ENCODE peak calls at places on chromosomes 12 and 14, in eight cellular contexts. F is CD8-positive, alpha-beta memory T cell; A is uterus; Q is left ventricle myocardium inferior; V is K562; R is heart right ventricle; H is MM.1S; K is spleen. L is an unnamed sample.

GRCh38 chr12:1847411-1847810 is 27.0 kb downstream of the LRTM2 start:
- DNase-seq in F (no peak), A (no peak), Q (no peak), V (no peak), R (no peak), H (no peak), K (no peak), L (no peak)

GRCh38 chr12:53413485-53414215 is 10.0 kb upstream of the AMHR2 start:
- DNase-seq in F (no peak), A (no peak), Q (no peak), V (peak; percentile 5), R (no peak), H (no peak), K (no peak), L (no peak)

GRCh38 chr12:25625146-25625545 is 72.1 kb upstream of the LMNTD1 start:
- DNase-seq in F (no peak), A (no peak), Q (no peak), V (no peak), R (no peak), H (no peak), K (no peak), L (no peak)

GRCh38 chr12:75599061-75599460 is 87.7 kb upstream of the KRR1 start:
- DNase-seq in F (no peak), A (no peak), Q (no peak), V (no peak), R (peak; percentile 6), H (no peak), K (no peak), L (no peak)

GRCh38 chr14:85528080-85528881 is 1.7 kb upstream of the FLRT2 start:
- DNase-seq in F (no peak), A (no peak), Q (no peak), V (no peak), R (no peak), H (no peak), K (no peak), L (no peak)

GRCh38 chr12:47216150-47216677 is 136.5 kb upstream of the AMIGO2 start:
- DNase-seq in F (peak; percentile 50), A (no peak), Q (peak; percentile 24), V (no peak), R (no peak), H (peak; percentile 92), K (peak; percentile 91), L (no peak)

GRCh38 chr14:80455031-80455430 is 243.7 kb upstream of the DIO2 start:
- DNase-seq in F (no peak), A (no peak), Q (no peak), V (no peak), R (no peak), H (no peak), K (no peak), L (no peak)

GRCh38 chr12:8033153-8034044 is 883 bp downstream of the FOXJ2 start:
- DNase-seq in F (peak; percentile 22), A (peak; percentile 81), Q (peak; percentile 57), V (peak; percentile 88), R (peak; percentile 71), H (peak; percentile 19), K (peak; percentile 79), L (no peak)

GRCh38 chr14:99055816-99056215 is 216.2 kb downstream of the BCL11B start:
- DNase-seq in F (peak; percentile 30), A (no peak), Q (no peak), V (no peak), R (no peak), H (no peak), K (no peak), L (no peak)

GRCh38 chr14:104224516-104225281 is 86.3 kb downstream of the KIF26A start:
- DNase-seq in F (no peak), A (no peak), Q (no peak), V (peak; percentile 46), R (no peak), H (no peak), K (peak; percentile 78), L (no peak)

GRCh38 chr14:89248430-89249295 is 168.4 kb downstream of the FOXN3 start:
- DNase-seq in F (no peak), A (no peak), Q (no peak), V (no peak), R (no peak), H (no peak), K (no peak), L (no peak)

GRCh38 chr12:59972941-59973340 is 377.1 kb downstream of the SLC16A7 start:
- DNase-seq in F (no peak), A (no peak), Q (no peak), V (no peak), R (no peak), H (no peak), K (no peak), L (no peak)

GRCh38 chr14:100587248-100587762 is at the start of gene BEGAIN:
- DNase-seq in F (no peak), A (no peak), Q (peak; percentile 3), V (peak; percentile 84), R (no peak), H (no peak), K (peak; percentile 40), L (no peak)

GRCh38 chr14:90816686-90817436 is 631 bp upstream of the TTC7B start:
- DNase-seq in F (no peak), A (peak; percentile 39), Q (no peak), V (no peak), R (no peak), H (no peak), K (no peak), L (peak; percentile 61)

GRCh38 chr14:90818715-90819114 is 2.5 kb upstream of the TTC7B start:
- DNase-seq in F (no peak), A (no peak), Q (no peak), V (no peak), R (no peak), H (no peak), K (no peak), L (no peak)

GRCh38 chr14:90815817-90816662 is at the start of gene TTC7B:
- DNase-seq in F (no peak), A (no peak), Q (peak; percentile 62), V (peak; percentile 81), R (no peak), H (peak; percentile 10), K (peak; percentile 88), L (peak; percentile 57)

GRCh38 chr14:90814806-90815566 is 1.2 kb downstream of the TTC7B start:
- DNase-seq in F (no peak), A (no peak), Q (no peak), V (no peak), R (no peak), H (no peak), K (no peak), L (no peak)

GRCh38 chr14:90815567-90815816 is 738 bp downstream of the TTC7B start:
- DNase-seq in F (no peak), A (no peak), Q (no peak), V (no peak), R (no peak), H (no peak), K (no peak), L (no peak)
- H3K4me3 ChIP-seq in F (no peak overlapping the region), A (peak overlapping the region; percentile 81), Q (peak overlapping the region; percentile 78), V (peak overlapping the region; percentile 65), R (peak overlapping the region; percentile 65), H (peak overlapping the region; percentile 57), K (peak overlapping the region; percentile 62), L (peak overlapping the region; percentile 89)

DNA sequence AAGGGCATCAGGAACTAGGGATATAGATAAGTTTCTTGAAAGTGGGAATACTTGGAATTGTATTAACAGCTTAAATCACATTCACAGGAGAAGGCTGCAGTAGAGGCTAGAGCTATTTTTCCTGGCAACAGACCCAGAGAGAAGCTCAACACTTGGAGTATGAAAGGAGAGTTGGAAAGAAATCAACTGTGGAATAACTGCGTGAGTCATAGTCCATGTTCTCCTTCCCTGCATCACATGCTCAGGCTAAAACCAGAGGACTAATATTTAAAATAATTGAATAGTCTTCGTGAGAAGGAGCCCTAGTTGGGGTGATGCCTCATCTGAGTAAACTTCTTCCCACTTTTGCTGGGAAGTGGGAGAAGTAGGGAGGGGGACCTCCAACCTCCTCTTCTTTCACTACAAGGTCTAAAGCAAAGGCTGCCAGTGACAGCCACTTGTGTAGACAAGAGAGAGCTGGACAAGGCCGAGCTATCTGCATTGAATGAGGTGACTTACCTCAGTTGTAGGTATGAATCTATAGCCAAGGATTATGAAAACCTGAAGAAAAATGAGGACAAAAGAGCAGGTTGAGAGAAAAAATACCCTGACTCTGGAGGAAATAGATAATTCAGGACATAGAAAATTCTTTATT is 32.7 kb downstream of the DYRK2 start:
- DNase-seq in F (no peak), A (peak; percentile 56), Q (no peak), V (no peak), R (peak; percentile 68), H (no peak), K (no peak), L (peak; percentile 40)
- H3K27ac ChIP-seq in F (no peak overlapping the region), A (peak overlapping the region; percentile 78), Q (peak overlapping the region; percentile 62), V (no peak overlapping the region), R (peak overlapping the region; percentile 77), H (no peak overlapping the region), K (no peak overlapping the region), L (peak overlapping the region; percentile 81)

DNA sequence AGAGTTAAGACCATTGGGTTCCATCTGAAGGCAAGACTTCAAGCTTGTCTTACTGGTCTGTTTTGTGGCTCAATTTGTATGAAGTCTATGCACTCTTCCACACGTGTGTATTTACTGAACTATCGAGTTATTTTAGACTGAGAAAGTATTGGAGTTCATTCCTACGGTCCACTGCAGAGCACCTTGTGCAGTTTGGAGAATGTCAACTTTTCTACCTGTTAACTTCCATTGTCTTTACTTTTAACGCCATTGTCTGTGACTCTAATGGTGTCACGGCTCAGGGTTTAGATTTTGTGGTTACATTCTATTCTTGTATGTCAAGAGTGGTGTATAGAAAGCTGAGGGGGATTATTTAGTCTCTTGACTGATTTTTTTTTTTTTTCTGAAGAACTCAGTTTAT is 3.8 kb downstream of the HIF1A start:
- DNase-seq in F (no peak), A (no peak), Q (no peak), V (no peak), R (no peak), H (no peak), K (no peak), L (no peak)
- H3K4me1 ChIP-seq in F (peaks cover 66% of the 10 kb centered on the region), A (no peaks in the 10 kb centered on the region), Q (peaks cover 88% of the 10 kb centered on the region), V (peaks cover 14% of the 10 kb centered on the region), R (peaks cover 74% of the 10 kb centered on the region), H (peaks cover 9% of the 10 kb centered on the region), K (peaks cover 30% of the 10 kb centered on the region), L (peaks cover 76% of the 10 kb centered on the region)

DNA sequence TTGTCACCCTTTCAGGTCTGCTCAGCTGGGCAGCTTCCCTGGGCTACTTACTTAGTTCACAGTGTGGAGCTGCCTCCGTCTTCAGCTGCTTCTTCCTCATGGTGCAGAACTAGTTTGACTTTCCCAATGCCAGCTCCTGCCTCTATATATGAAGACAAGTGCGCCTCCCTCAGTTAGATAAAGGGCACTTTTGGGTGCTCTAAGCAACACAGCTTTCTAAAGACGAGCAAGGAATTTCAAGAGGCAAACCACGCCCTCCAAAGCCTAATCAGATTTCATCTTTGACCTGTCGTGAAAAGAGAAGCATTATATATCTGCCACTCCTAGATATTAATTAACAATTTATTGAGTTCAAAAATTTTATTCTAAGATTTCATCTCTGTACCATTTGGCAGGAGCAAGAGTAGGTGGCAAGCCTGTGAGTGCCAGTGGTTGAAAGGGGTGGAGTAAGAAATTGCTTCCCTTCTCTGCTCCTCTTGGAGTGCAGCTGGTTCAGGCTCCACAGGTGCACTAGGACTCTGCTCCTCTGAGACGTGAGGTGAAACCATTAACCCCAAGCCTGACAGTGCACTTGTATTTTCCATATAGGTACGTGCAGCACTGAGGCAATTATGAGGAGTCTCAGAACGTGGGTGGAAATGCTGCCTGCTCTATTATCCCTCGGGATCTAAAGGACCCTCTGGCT is 2.1 kb upstream of the SLC11A2 start:
- DNase-seq in F (no peak), A (no peak), Q (no peak), V (peak; percentile 58), R (no peak), H (peak; percentile 57), K (no peak), L (no peak)
- H3K4me3 ChIP-seq in F (no peak overlapping the region), A (no peak overlapping the region), Q (no peak overlapping the region), V (no peak overlapping the region), R (no peak overlapping the region), H (no peak overlapping the region), K (no peak overlapping the region), L (no peak overlapping the region)

L was measured in heart left ventricle.